ENCODE peak calls at places on chromosome 15, in five cellular contexts. A is stomach, V is endothelial cell, J is astrocyte of the spinal cord, M is upper lobe of right lung. F is an unnamed sample.

GRCh38 chr15:38684461-38685000 is 119.9 kb upstream of the RASGRP1 start:
- DNase-seq in A (no peak), J (no peak), M (no peak), V (no peak), F (no peak)

GRCh38 chr15:74318376-74319137 is 48.9 kb downstream of the CYP11A1 start:
- DNase-seq in A (no peak), V (no peak), J (peak; percentile 49), M (no peak), F (peak; percentile 87)

GRCh38 chr15:81108427-81108826 is 25.6 kb upstream of the CFAP161 start:
- DNase-seq in A (no peak), M (no peak), J (no peak), V (peak; percentile 43), F (no peak)

GRCh38 chr15:58431221-58432149 is at the start of gene LIPC:
- DNase-seq in V (no peak), M (no peak), J (no peak), A (no peak), F (no peak)

GRCh38 chr15:41971893-41972340 is 440 bp downstream of the EHD4 start:
- DNase-seq in V (peak; percentile 39), J (no peak), M (no peak), A (peak; percentile 27), F (no peak)

GRCh38 chr15:63683343-63683951 is 86.3 kb downstream of the FBXL22 start:
- DNase-seq in M (no peak), J (no peak), V (no peak), A (no peak), F (no peak)

GRCh38 chr15:74201656-74202420 is 749 bp downstream of the STRA6 start:
- DNase-seq in J (peak; percentile 94), M (no peak), V (no peak), A (no peak), F (no peak)

GRCh38 chr15:42107483-42107882 is 13.1 kb upstream of the PLA2G4D start:
- DNase-seq in M (no peak), J (no peak), A (peak; percentile 78), V (no peak), F (peak; percentile 34)

GRCh38 chr15:65402971-65403370 is 19.8 kb downstream of the IGDCC4 start:
- DNase-seq in V (no peak), J (no peak), M (no peak), A (no peak), F (no peak)

GRCh38 chr15:89340586-89340985 is 6.0 kb upstream of the POLG start:
- DNase-seq in A (no peak), M (no peak), V (no peak), J (no peak), F (no peak)

GRCh38 chr15:38144921-38145320 is 107.7 kb upstream of the SPRED1 start:
- DNase-seq in J (peak; percentile 22), A (no peak), M (no peak), V (no peak), F (no peak)

GRCh38 chr15:77311020-77311419 is 108.9 kb downstream of the PEAK1 start:
- DNase-seq in J (no peak), M (no peak), V (no peak), A (no peak), F (no peak)

GRCh38 chr15:77311618-77312398 is 108.1 kb downstream of the PEAK1 start:
- DNase-seq in J (no peak), M (no peak), V (no peak), A (no peak), F (no peak)

GRCh38 chr15:77312523-77312922 is 107.4 kb downstream of the PEAK1 start:
- DNase-seq in V (no peak), J (no peak), M (no peak), A (no peak), F (no peak)
- TF ChIP-seq CTCF in V (no peak), J (no peak), M (no peak), A (no peak), F (no peak)

GRCh38 chr15:56291741-56292140 is 48.1 kb upstream of the RFX7 start:
- DNase-seq in A (no peak), V (no peak), M (no peak), J (no peak), F (no peak)

GRCh38 chr15:56298723-56299122 is 55.0 kb upstream of the RFX7 start:
- DNase-seq in M (no peak), V (no peak), J (no peak), A (no peak), F (no peak)

GRCh38 chr15:56292546-56293316 is 49.1 kb upstream of the RFX7 start:
- DNase-seq in V (no peak), M (no peak), J (no peak), A (no peak), F (no peak)

GRCh38 chr15:56293495-56294292 is 50.0 kb upstream of the RFX7 start:
- DNase-seq in M (no peak), V (no peak), A (no peak), J (no peak), F (no peak)

DNA sequence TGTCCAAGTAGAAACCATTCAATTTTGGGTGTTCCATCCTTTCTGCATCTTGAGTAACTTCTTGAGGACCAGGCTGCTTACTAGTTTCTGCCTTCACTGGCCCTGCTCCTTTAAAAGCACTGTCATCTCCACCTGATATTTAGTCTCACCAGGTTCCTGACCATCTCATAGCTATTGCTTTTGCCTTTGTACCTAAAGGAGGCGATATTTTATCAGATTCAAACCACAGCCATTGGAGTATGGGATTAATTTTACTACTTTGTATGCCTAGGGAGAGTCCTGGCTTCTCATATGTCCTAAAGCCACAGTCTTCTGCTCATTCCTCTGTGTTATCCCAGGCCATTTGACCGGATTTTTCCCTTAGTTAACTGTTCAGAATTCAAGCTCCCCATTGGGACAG is 51.8 kb upstream of the RFX7 start:
- DNase-seq in M (no peak), V (no peak), J (no peak), A (no peak), F (no peak)
- TF ChIP-seq CTCF in M (no peak), V (no peak), J (no peak), A (no peak), F (no peak)

GRCh38 chr15:75834011-75834410 is 9.2 kb upstream of the UBE2Q2 start:
- DNase-seq in M (no peak), J (no peak), V (no peak), A (no peak), F (no peak)

GRCh38 chr15:75835990-75836952 is 7.0 kb upstream of the UBE2Q2 start:
- DNase-seq in A (no peak), V (no peak), M (no peak), J (peak; percentile 12), F (no peak)

GRCh38 chr15:75832114-75832513 is 11.1 kb upstream of the UBE2Q2 start:
- DNase-seq in M (no peak), A (no peak), J (no peak), V (no peak), F (no peak)

GRCh38 chr15:75840659-75841058 is 2.6 kb upstream of the UBE2Q2 start:
- DNase-seq in M (no peak), V (no peak), A (no peak), J (peak; percentile 79), F (no peak)

GRCh38 chr15:75836953-75837321 is 6.3 kb upstream of the UBE2Q2 start:
- DNase-seq in A (no peak), V (no peak), M (no peak), J (peak; percentile 90), F (no peak)
- TF ChIP-seq CTCF in A (no peak), V (no peak), M (no peak), J (no peak), F (no peak)

DNA sequence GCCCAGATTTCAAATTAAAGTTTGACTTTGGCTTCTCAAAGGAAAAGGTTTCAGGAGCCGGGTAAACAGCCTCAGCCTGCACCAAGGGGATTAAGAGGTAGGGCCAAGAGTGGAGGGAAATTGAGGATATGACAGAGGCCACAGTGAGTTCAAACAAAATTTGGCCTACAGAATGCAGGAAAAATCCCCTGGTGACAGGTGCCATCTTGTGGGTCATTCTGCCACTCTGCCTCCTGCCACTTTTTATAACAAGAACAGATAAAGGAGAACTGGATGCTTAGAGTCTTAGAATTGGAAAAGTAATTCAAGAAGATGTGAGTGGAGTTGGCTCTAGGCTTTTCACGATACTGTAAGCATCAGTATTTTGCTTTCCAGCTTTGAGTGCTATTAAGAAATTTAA is 253.2 kb downstream of the NR2F2 start:
- DNase-seq in J (no peak), A (peak; percentile 28), V (no peak), M (no peak), F (no peak)
- TF ChIP-seq CTCF in J (no peak), A (no peak), V (no peak), M (no peak), F (peak; percentile 8)

GRCh38 chr15:77819841-77820728 is 187.4 kb upstream of the LINGO1 start:
- DNase-seq in V (peak; percentile 70), A (no peak), M (no peak), J (no peak), F (no peak)

GRCh38 chr15:77821188-77821958 is 188.7 kb upstream of the LINGO1 start:
- DNase-seq in A (peak; percentile 63), J (peak; percentile 50), V (peak; percentile 84), M (no peak), F (no peak)

GRCh38 chr15:77817434-77817833 is 184.7 kb upstream of the LINGO1 start:
- DNase-seq in V (no peak), M (no peak), J (no peak), A (no peak), F (no peak)

GRCh38 chr15:77818484-77819270 is 186.0 kb upstream of the LINGO1 start:
- DNase-seq in V (no peak), M (no peak), A (no peak), J (no peak), F (no peak)

DNA sequence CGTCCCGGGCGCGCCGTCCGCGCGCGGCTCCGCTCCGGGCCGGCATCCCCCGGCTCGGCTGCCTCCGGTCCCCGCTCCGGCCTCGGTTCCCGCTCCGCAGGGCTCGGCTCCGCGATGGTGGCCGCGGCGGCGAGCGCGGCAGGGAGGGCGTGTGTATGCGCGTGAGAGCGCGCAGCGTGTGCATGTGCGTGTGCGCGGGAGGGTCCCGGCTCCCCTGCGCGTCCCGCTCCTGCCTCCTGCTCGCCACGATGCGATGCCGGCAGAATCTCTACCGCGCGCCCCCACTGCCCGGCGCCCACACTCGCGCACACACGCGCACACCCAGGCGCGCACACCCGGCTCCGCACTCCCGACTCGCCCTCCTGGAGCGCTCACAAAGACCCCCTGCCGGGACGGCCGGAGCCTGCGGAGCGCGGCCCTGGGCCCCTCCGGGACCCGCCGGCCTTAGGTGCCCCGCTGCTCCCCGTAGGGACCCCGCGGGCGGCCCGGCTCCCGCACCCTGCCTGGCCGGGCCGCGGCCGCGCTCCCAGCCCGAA is 186.6 kb upstream of the LINGO1 start:
- DNase-seq in A (no peak), J (no peak), M (no peak), V (peak; percentile 30), F (no peak)
- TF ChIP-seq CTCF in A (no peak), J (no peak), M (no peak), V (no peak), F (no peak)

GRCh38 chr15:90901799-90902655 is 1.1 kb upstream of the MAN2A2 start:
- DNase-seq in A (peak; percentile 81), J (peak; percentile 75), M (peak; percentile 89), V (peak; percentile 73), F (peak; percentile 94)
- TF ChIP-seq CTCF in A (no peak), J (peak; percentile 86), M (peak; percentile 76), V (peak; percentile 30), F (peak; percentile 83)

F was measured in osteocyte.